ENCODE peak calls at places on chromosomes 6 and 20, in six cellular contexts. One of them, this sample, is unnamed.

GRCh38 chr6:150899231-150899630 is 33.7 kb downstream of the MTHFD1L start:
- DNase-seq in BJ: no peak
- DNase-seq in lower lobe of right lung: no peak
- DNase-seq in CD8-positive, alpha-beta T cell: no peak
- DNase-seq in uterus: no peak
- DNase-seq in breast epithelium: no peak
- DNase-seq in this sample: no peak

GRCh38 chr6:3751019-3751729 is at the start of gene PXDC1:
- DNase-seq in lower lobe of right lung: peak
- DNase-seq in BJ: no peak
- DNase-seq in uterus: no peak
- DNase-seq in breast epithelium: no peak
- DNase-seq in CD8-positive, alpha-beta T cell: no peak
- DNase-seq in this sample: no peak

GRCh38 chr20:58308680-58309527 is 611 bp upstream of the RAB22A start:
- DNase-seq in uterus: peak
- DNase-seq in lower lobe of right lung: peak
- DNase-seq in CD8-positive, alpha-beta T cell: peak
- DNase-seq in BJ: no peak
- DNase-seq in breast epithelium: peak
- DNase-seq in this sample: peak

GRCh38 chr6:3500262-3501001 is 43.6 kb upstream of the SLC22A23 start:
- DNase-seq in lower lobe of right lung: no peak
- DNase-seq in CD8-positive, alpha-beta T cell: no peak
- DNase-seq in BJ: peak
- DNase-seq in uterus: no peak
- DNase-seq in breast epithelium: no peak
- DNase-seq in this sample: peak

GRCh38 chr6:110563711-110564110 is 87.3 kb upstream of the SLC22A16 start:
- DNase-seq in lower lobe of right lung: no peak
- DNase-seq in CD8-positive, alpha-beta T cell: no peak
- DNase-seq in BJ: no peak
- DNase-seq in breast epithelium: no peak
- DNase-seq in uterus: no peak
- DNase-seq in this sample: no peak

GRCh38 chr20:48041078-48041780 is 255.9 kb upstream of the SULF2 start:
- DNase-seq in BJ: no peak
- DNase-seq in uterus: peak
- DNase-seq in CD8-positive, alpha-beta T cell: no peak
- DNase-seq in breast epithelium: no peak
- DNase-seq in lower lobe of right lung: no peak
- DNase-seq in this sample: no peak

GRCh38 chr6:143005816-143006215 is 54.9 kb upstream of the AIG1 start:
- DNase-seq in BJ: peak
- DNase-seq in lower lobe of right lung: no peak
- DNase-seq in uterus: no peak
- DNase-seq in CD8-positive, alpha-beta T cell: no peak
- DNase-seq in breast epithelium: no peak
- DNase-seq in this sample: no peak

GRCh38 chr6:9795880-9796279 is 619.0 kb downstream of the TFAP2A start:
- DNase-seq in uterus: no peak
- DNase-seq in BJ: no peak
- DNase-seq in lower lobe of right lung: no peak
- DNase-seq in breast epithelium: no peak
- DNase-seq in CD8-positive, alpha-beta T cell: no peak
- DNase-seq in this sample: no peak

GRCh38 chr6:35092362-35093117 is 48.6 kb downstream of the TCP11 start:
- DNase-seq in lower lobe of right lung: no peak
- DNase-seq in BJ: peak
- DNase-seq in uterus: peak
- DNase-seq in CD8-positive, alpha-beta T cell: no peak
- DNase-seq in breast epithelium: no peak
- DNase-seq in this sample: peak

GRCh38 chr6:2433686-2434085 is 188.3 kb upstream of the GMDS start:
- DNase-seq in CD8-positive, alpha-beta T cell: no peak
- DNase-seq in breast epithelium: no peak
- DNase-seq in uterus: no peak
- DNase-seq in BJ: no peak
- DNase-seq in lower lobe of right lung: no peak
- DNase-seq in this sample: peak

GRCh38 chr6:167275436-167275835 is 15.7 kb upstream of the UNC93A start:
- DNase-seq in uterus: no peak
- DNase-seq in BJ: no peak
- DNase-seq in breast epithelium: no peak
- DNase-seq in CD8-positive, alpha-beta T cell: no peak
- DNase-seq in lower lobe of right lung: no peak
- DNase-seq in this sample: no peak

GRCh38 chr6:81485395-81485794 is 267.1 kb downstream of the TENT5A start:
- DNase-seq in uterus: no peak
- DNase-seq in lower lobe of right lung: no peak
- DNase-seq in CD8-positive, alpha-beta T cell: no peak
- DNase-seq in breast epithelium: no peak
- DNase-seq in BJ: no peak
- DNase-seq in this sample: no peak

GRCh38 chr6:148342146-148343027 is at the start of gene SASH1:
- DNase-seq in breast epithelium: peak
- DNase-seq in BJ: no peak
- DNase-seq in lower lobe of right lung: peak
- DNase-seq in uterus: peak
- DNase-seq in CD8-positive, alpha-beta T cell: no peak
- DNase-seq in this sample: peak

GRCh38 chr20:58892126-58892931 is 39.8 kb downstream of the GNAS start:
- DNase-seq in lower lobe of right lung: peak
- DNase-seq in breast epithelium: peak
- DNase-seq in CD8-positive, alpha-beta T cell: peak
- DNase-seq in BJ: no peak
- DNase-seq in uterus: peak
- DNase-seq in this sample: peak

GRCh38 chr20:4864292-4864691 is 137.0 kb downstream of the SLC23A2 start:
- DNase-seq in CD8-positive, alpha-beta T cell: no peak
- DNase-seq in BJ: no peak
- DNase-seq in lower lobe of right lung: no peak
- DNase-seq in breast epithelium: no peak
- DNase-seq in uterus: no peak
- DNase-seq in this sample: no peak

GRCh38 chr6:15331143-15331542 is 85.3 kb downstream of the JARID2 start:
- DNase-seq in breast epithelium: no peak
- DNase-seq in lower lobe of right lung: no peak
- DNase-seq in CD8-positive, alpha-beta T cell: no peak
- DNase-seq in BJ: no peak
- DNase-seq in uterus: no peak
- DNase-seq in this sample: peak

GRCh38 chr6:99761701-99762100 is 155.1 kb downstream of the PRDM13 start:
- DNase-seq in CD8-positive, alpha-beta T cell: no peak
- DNase-seq in uterus: no peak
- DNase-seq in BJ: no peak
- DNase-seq in breast epithelium: peak
- DNase-seq in lower lobe of right lung: no peak
- DNase-seq in this sample: no peak

GRCh38 chr6:20211941-20212391 is 303 bp downstream of the MBOAT1 start:
- DNase-seq in uterus: no peak
- DNase-seq in breast epithelium: peak
- DNase-seq in lower lobe of right lung: no peak
- DNase-seq in CD8-positive, alpha-beta T cell: no peak
- DNase-seq in BJ: no peak
- DNase-seq in this sample: peak

GRCh38 chr6:131924881-131925474 is 26.2 kb downstream of the CCN2 start:
- DNase-seq in BJ: no peak
- DNase-seq in uterus: no peak
- DNase-seq in CD8-positive, alpha-beta T cell: no peak
- DNase-seq in lower lobe of right lung: no peak
- DNase-seq in breast epithelium: no peak
- DNase-seq in this sample: peak
- TF ChIP-seq CTCF in BJ: peak
- TF ChIP-seq CTCF in uterus: peak
- TF ChIP-seq CTCF in CD8-positive, alpha-beta T cell: no peak
- TF ChIP-seq CTCF in lower lobe of right lung: peak
- TF ChIP-seq CTCF in breast epithelium: peak
- TF ChIP-seq CTCF in this sample: peak

DNA sequence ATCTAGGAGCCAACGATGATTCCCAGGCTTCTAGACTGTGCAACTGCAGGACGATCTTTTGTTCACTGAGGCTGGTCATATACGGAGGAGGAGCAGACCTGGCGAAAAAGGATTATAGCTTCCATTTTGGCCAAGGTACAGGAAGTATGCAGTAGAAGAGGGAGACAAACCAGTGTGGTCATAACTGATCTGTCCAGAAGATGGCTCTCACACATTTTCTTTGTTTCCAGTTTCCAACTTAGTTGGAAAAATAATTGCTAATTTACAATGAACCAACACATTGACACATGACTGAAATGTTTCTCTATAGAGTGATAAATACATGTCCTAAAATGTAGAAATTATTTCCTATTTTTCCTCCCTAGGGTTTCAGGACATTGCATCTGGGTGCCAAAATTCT is 364.1 kb upstream of the BTBD3 start:
- DNase-seq in uterus: no peak
- DNase-seq in breast epithelium: no peak
- DNase-seq in CD8-positive, alpha-beta T cell: no peak
- DNase-seq in lower lobe of right lung: no peak
- DNase-seq in BJ: no peak
- DNase-seq in this sample: peak
- TF ChIP-seq CTCF in uterus: peak
- TF ChIP-seq CTCF in breast epithelium: no peak
- TF ChIP-seq CTCF in CD8-positive, alpha-beta T cell: no peak
- TF ChIP-seq CTCF in lower lobe of right lung: no peak
- TF ChIP-seq CTCF in BJ: peak
- TF ChIP-seq CTCF in this sample: peak

DNA sequence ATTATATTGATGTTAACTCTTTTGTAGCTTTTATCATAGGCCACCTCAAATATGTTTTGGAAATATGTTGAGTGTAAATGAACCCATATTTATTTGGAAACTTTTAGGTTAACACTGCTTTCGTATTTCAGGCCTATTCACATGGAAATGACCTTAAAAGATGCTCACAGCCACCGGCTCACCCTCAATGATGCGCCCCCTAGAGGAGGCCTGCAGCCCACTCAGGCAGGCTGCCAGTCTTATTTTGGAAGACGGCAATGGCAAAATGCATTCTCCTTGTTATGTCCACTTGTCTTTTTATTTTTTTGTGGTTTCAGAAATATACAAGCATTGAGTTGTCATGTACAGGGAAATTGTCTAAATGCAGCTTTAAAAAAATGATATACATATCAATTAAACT is 869.7 kb downstream of the PHF3 start:
- DNase-seq in breast epithelium: no peak
- DNase-seq in CD8-positive, alpha-beta T cell: no peak
- DNase-seq in uterus: no peak
- DNase-seq in lower lobe of right lung: no peak
- DNase-seq in BJ: no peak
- DNase-seq in this sample: peak
- TF ChIP-seq CTCF in breast epithelium: no peak
- TF ChIP-seq CTCF in CD8-positive, alpha-beta T cell: no peak
- TF ChIP-seq CTCF in uterus: no peak
- TF ChIP-seq CTCF in lower lobe of right lung: peak
- TF ChIP-seq CTCF in BJ: no peak
- TF ChIP-seq CTCF in this sample: peak

GRCh38 chr6:6494677-6495076 is 93.8 kb upstream of the LY86 start:
- DNase-seq in uterus: no peak
- DNase-seq in breast epithelium: no peak
- DNase-seq in BJ: no peak
- DNase-seq in CD8-positive, alpha-beta T cell: no peak
- DNase-seq in lower lobe of right lung: peak
- DNase-seq in this sample: peak
- TF ChIP-seq CTCF in uterus: peak
- TF ChIP-seq CTCF in breast epithelium: no peak
- TF ChIP-seq CTCF in BJ: no peak
- TF ChIP-seq CTCF in CD8-positive, alpha-beta T cell: no peak
- TF ChIP-seq CTCF in lower lobe of right lung: peak
- TF ChIP-seq CTCF in this sample: peak

GRCh38 chr20:23304616-23305015 is 46.0 kb upstream of the NXT1 start:
- DNase-seq in BJ: no peak
- DNase-seq in lower lobe of right lung: no peak
- DNase-seq in breast epithelium: no peak
- DNase-seq in uterus: no peak
- DNase-seq in CD8-positive, alpha-beta T cell: no peak
- DNase-seq in this sample: no peak

GRCh38 chr20:23302386-23302785 is 48.2 kb upstream of the NXT1 start:
- DNase-seq in BJ: no peak
- DNase-seq in lower lobe of right lung: no peak
- DNase-seq in uterus: no peak
- DNase-seq in breast epithelium: no peak
- DNase-seq in CD8-positive, alpha-beta T cell: no peak
- DNase-seq in this sample: no peak

GRCh38 chr20:23303325-23304102 is 47.1 kb upstream of the NXT1 start:
- DNase-seq in breast epithelium: no peak
- DNase-seq in CD8-positive, alpha-beta T cell: no peak
- DNase-seq in BJ: no peak
- DNase-seq in lower lobe of right lung: no peak
- DNase-seq in uterus: no peak
- DNase-seq in this sample: no peak

GRCh38 chr20:23302801-23303200 is 47.8 kb upstream of the NXT1 start:
- DNase-seq in uterus: no peak
- DNase-seq in lower lobe of right lung: no peak
- DNase-seq in CD8-positive, alpha-beta T cell: no peak
- DNase-seq in BJ: no peak
- DNase-seq in breast epithelium: no peak
- DNase-seq in this sample: no peak

DNA sequence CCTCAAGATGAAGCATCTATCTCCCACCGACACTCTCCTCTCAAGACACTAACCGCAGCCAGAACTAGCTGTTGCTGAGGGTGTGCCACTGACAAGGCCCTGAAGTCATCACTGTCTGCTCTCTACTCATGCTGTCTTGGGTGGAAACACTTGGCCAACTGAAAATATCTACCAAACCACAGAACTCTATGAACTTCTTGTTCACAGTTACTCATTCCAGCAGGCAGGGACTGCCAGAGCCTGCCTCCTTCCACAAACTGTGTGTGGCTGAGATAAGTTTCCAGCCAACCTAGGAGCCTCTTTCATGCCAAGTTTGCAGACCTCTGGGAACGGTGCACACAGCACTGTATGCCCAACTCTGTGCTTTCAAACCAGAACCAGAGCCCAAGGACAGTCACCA is 45.5 kb upstream of the NXT1 start:
- DNase-seq in BJ: no peak
- DNase-seq in uterus: no peak
- DNase-seq in breast epithelium: no peak
- DNase-seq in lower lobe of right lung: no peak
- DNase-seq in CD8-positive, alpha-beta T cell: no peak
- DNase-seq in this sample: no peak
- TF ChIP-seq CTCF in BJ: no peak
- TF ChIP-seq CTCF in uterus: no peak
- TF ChIP-seq CTCF in breast epithelium: no peak
- TF ChIP-seq CTCF in lower lobe of right lung: no peak
- TF ChIP-seq CTCF in CD8-positive, alpha-beta T cell: no peak
- TF ChIP-seq CTCF in this sample: no peak

DNA sequence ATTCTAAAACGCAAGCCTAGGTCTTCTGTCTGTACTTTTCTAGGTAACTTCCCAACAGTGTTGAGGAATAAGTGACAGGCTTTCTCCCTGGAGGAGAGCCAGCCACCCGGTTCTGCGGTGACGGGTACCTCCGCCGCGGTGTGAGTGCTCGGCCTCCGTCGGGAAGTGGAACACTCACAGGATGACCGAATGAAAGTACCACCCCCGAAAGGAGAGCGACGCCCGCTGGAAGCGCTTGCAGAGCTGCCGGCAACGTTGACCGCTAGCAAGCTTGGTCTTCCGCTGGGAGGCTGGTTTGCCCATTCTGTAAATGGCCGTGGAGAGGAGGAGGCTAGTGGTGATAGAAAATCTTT is 581 bp upstream of the TMEM242 start:
- DNase-seq in breast epithelium: peak
- DNase-seq in uterus: peak
- DNase-seq in BJ: no peak
- DNase-seq in lower lobe of right lung: peak
- DNase-seq in CD8-positive, alpha-beta T cell: no peak
- DNase-seq in this sample: peak
- TF ChIP-seq CTCF in breast epithelium: no peak
- TF ChIP-seq CTCF in uterus: no peak
- TF ChIP-seq CTCF in BJ: peak
- TF ChIP-seq CTCF in lower lobe of right lung: no peak
- TF ChIP-seq CTCF in CD8-positive, alpha-beta T cell: no peak
- TF ChIP-seq CTCF in this sample: no peak

GRCh38 chr6:97456070-97456469 is 173.1 kb upstream of the MMS22L start:
- DNase-seq in BJ: no peak
- DNase-seq in uterus: no peak
- DNase-seq in breast epithelium: no peak
- DNase-seq in lower lobe of right lung: no peak
- DNase-seq in CD8-positive, alpha-beta T cell: no peak
- DNase-seq in this sample: no peak
- TF ChIP-seq CTCF in BJ: no peak
- TF ChIP-seq CTCF in uterus: no peak
- TF ChIP-seq CTCF in breast epithelium: no peak
- TF ChIP-seq CTCF in lower lobe of right lung: no peak
- TF ChIP-seq CTCF in CD8-positive, alpha-beta T cell: no peak
- TF ChIP-seq CTCF in this sample: no peak